ENCODE peak calls at places on chromosome 10, in six cellular contexts. One of them, this sample, is unnamed.

GRCh38 chr10:77428776-77429395 is 208.7 kb downstream of the KCNMA1 start:
- DNase-seq in mesenchymal stem cell: peak
- DNase-seq in H9: peak
- DNase-seq in H1: peak
- DNase-seq in neuronal stem cell: no peak
- DNase-seq in IMR-90: peak
- DNase-seq in this sample: peak

GRCh38 chr10:130471486-130471885 is 335.3 kb downstream of the GLRX3 start:
- DNase-seq in mesenchymal stem cell: no peak
- DNase-seq in H9: no peak
- DNase-seq in neuronal stem cell: no peak
- DNase-seq in IMR-90: no peak
- DNase-seq in H1: no peak
- DNase-seq in this sample: no peak

GRCh38 chr10:47303866-47304265 is 3.9 kb downstream of the GDF10 start:
- DNase-seq in H9: no peak
- DNase-seq in H1: no peak
- DNase-seq in mesenchymal stem cell: no peak
- DNase-seq in neuronal stem cell: no peak
- DNase-seq in IMR-90: no peak
- DNase-seq in this sample: no peak

GRCh38 chr10:48251525-48252353 is 22.8 kb downstream of the FRMPD2 start:
- DNase-seq in H9: no peak
- DNase-seq in neuronal stem cell: no peak
- DNase-seq in IMR-90: no peak
- DNase-seq in mesenchymal stem cell: no peak
- DNase-seq in H1: peak
- DNase-seq in this sample: peak

GRCh38 chr10:46223626-46224413 is 63.0 kb upstream of the ANTXRL start:
- DNase-seq in mesenchymal stem cell: no peak
- DNase-seq in IMR-90: no peak
- DNase-seq in H1: no peak
- DNase-seq in neuronal stem cell: no peak
- DNase-seq in H9: no peak
- DNase-seq in this sample: no peak

GRCh38 chr10:125159932-125160855 is at the start of gene CTBP2:
- DNase-seq in H9: peak
- DNase-seq in IMR-90: no peak
- DNase-seq in H1: peak
- DNase-seq in neuronal stem cell: peak
- DNase-seq in mesenchymal stem cell: peak
- DNase-seq in this sample: peak

GRCh38 chr10:70931168-70931805 is 42.9 kb upstream of the PCBD1 start:
- DNase-seq in neuronal stem cell: no peak
- DNase-seq in H1: no peak
- DNase-seq in H9: no peak
- DNase-seq in mesenchymal stem cell: peak
- DNase-seq in IMR-90: peak
- DNase-seq in this sample: no peak

GRCh38 chr10:43816351-43817321 is 168.0 kb upstream of the ZNF32 start:
- DNase-seq in H9: no peak
- DNase-seq in IMR-90: peak
- DNase-seq in mesenchymal stem cell: peak
- DNase-seq in neuronal stem cell: no peak
- DNase-seq in H1: no peak
- DNase-seq in this sample: peak

GRCh38 chr10:28327494-28327886 is 24.6 kb upstream of the MPP7 start:
- DNase-seq in IMR-90: peak
- DNase-seq in H9: no peak
- DNase-seq in mesenchymal stem cell: peak
- DNase-seq in H1: no peak
- DNase-seq in neuronal stem cell: no peak
- DNase-seq in this sample: no peak

GRCh38 chr10:110107887-110108286 is 99.5 kb upstream of the MXI1 start:
- DNase-seq in neuronal stem cell: no peak
- DNase-seq in H1: no peak
- DNase-seq in mesenchymal stem cell: no peak
- DNase-seq in H9: no peak
- DNase-seq in IMR-90: no peak
- DNase-seq in this sample: no peak
- H4K91ac ChIP-seq in neuronal stem cell: no peak
- H4K91ac ChIP-seq in H1: no peak
- H4K91ac ChIP-seq in mesenchymal stem cell: no peak
- H4K91ac ChIP-seq in H9: no peak
- H4K91ac ChIP-seq in IMR-90: no peak
- H4K91ac ChIP-seq in this sample: no peak

DNA sequence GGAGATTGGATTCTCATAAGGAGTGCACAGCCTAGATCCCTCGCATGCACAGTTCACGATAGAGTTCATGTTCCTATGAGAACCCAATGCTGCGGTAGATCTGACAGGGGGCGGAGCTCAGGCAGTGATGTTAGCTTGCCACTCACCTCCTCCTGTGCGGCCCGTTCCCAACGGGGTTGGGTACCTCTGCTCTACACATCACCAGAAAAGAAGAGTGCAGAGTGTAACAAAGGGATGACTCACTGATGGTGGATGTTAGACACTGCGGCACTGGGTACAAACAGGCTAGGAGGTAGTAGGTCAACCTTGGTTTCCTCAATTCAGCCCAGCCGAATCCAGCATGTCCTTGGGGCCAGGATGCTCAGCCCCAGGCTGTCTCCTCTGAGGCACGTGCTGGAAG is 66.8 kb upstream of the CHST15 start:
- DNase-seq in mesenchymal stem cell: no peak
- DNase-seq in H9: no peak
- DNase-seq in neuronal stem cell: no peak
- DNase-seq in IMR-90: no peak
- DNase-seq in H1: no peak
- DNase-seq in this sample: no peak
- H3K23ac ChIP-seq in mesenchymal stem cell: no peak
- H3K23ac ChIP-seq in H9: no peak
- H3K23ac ChIP-seq in neuronal stem cell: no peak
- H3K23ac ChIP-seq in IMR-90: no peak
- H3K23ac ChIP-seq in H1: no peak
- H3K23ac ChIP-seq in this sample: no peak

GRCh38 chr10:104293781-104294321 is 24.9 kb downstream of the GSTO2 start:
- DNase-seq in H1: no peak
- DNase-seq in H9: no peak
- DNase-seq in IMR-90: no peak
- DNase-seq in neuronal stem cell: no peak
- DNase-seq in mesenchymal stem cell: no peak
- DNase-seq in this sample: no peak

GRCh38 chr10:104296687-104297436 is 27.9 kb downstream of the GSTO2 start:
- DNase-seq in neuronal stem cell: no peak
- DNase-seq in H9: no peak
- DNase-seq in IMR-90: no peak
- DNase-seq in H1: no peak
- DNase-seq in mesenchymal stem cell: no peak
- DNase-seq in this sample: no peak

GRCh38 chr10:104288355-104288754 is 19.4 kb downstream of the GSTO2 start:
- DNase-seq in mesenchymal stem cell: no peak
- DNase-seq in H9: no peak
- DNase-seq in neuronal stem cell: no peak
- DNase-seq in IMR-90: no peak
- DNase-seq in H1: no peak
- DNase-seq in this sample: no peak

GRCh38 chr10:104291439-104291951 is 22.5 kb downstream of the GSTO2 start:
- DNase-seq in H9: peak
- DNase-seq in H1: peak
- DNase-seq in IMR-90: peak
- DNase-seq in mesenchymal stem cell: peak
- DNase-seq in neuronal stem cell: peak
- DNase-seq in this sample: peak

DNA sequence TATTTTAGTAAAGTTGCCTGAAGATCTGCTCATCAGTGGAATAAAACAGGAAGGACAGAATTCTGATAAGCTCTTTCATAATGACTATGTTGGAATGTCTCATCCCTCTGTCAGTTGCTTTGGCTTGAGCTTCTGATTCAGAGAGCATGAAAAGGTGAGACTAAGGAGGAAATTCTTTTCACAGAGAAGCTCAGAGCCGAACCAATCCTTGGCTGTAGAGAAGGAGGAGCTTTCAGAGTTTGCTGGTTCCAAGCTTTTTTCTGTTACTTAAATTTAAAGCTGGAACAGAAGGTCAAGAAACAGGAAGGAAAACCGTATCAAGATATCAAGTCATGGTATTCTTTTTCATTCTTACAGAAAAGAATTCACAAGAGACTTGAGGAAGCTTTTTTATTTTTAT is 24.0 kb downstream of the GSTO2 start:
- DNase-seq in neuronal stem cell: no peak
- DNase-seq in mesenchymal stem cell: no peak
- DNase-seq in H1: no peak
- DNase-seq in H9: no peak
- DNase-seq in IMR-90: peak
- DNase-seq in this sample: no peak
- H4K91ac ChIP-seq in neuronal stem cell: no peak
- H4K91ac ChIP-seq in mesenchymal stem cell: no peak
- H4K91ac ChIP-seq in H1: no peak
- H4K91ac ChIP-seq in H9: no peak
- H4K91ac ChIP-seq in IMR-90: no peak
- H4K91ac ChIP-seq in this sample: no peak

GRCh38 chr10:22345301-22346086 is at the start of gene SPAG6:
- DNase-seq in neuronal stem cell: peak
- DNase-seq in mesenchymal stem cell: peak
- DNase-seq in H1: peak
- DNase-seq in H9: peak
- DNase-seq in IMR-90: no peak
- DNase-seq in this sample: peak
- H3K23ac ChIP-seq in neuronal stem cell: peak
- H3K23ac ChIP-seq in mesenchymal stem cell: no peak
- H3K23ac ChIP-seq in H1: no peak
- H3K23ac ChIP-seq in H9: no peak
- H3K23ac ChIP-seq in IMR-90: no peak
- H3K23ac ChIP-seq in this sample: no peak

GRCh38 chr10:97519342-97519741 is 20.6 kb downstream of the UBTD1 start:
- DNase-seq in neuronal stem cell: no peak
- DNase-seq in IMR-90: no peak
- DNase-seq in mesenchymal stem cell: no peak
- DNase-seq in H1: no peak
- DNase-seq in H9: no peak
- DNase-seq in this sample: no peak
- H4K91ac ChIP-seq in neuronal stem cell: no peak
- H4K91ac ChIP-seq in IMR-90: no peak
- H4K91ac ChIP-seq in mesenchymal stem cell: no peak
- H4K91ac ChIP-seq in H1: no peak
- H4K91ac ChIP-seq in H9: no peak
- H4K91ac ChIP-seq in this sample: no peak

DNA sequence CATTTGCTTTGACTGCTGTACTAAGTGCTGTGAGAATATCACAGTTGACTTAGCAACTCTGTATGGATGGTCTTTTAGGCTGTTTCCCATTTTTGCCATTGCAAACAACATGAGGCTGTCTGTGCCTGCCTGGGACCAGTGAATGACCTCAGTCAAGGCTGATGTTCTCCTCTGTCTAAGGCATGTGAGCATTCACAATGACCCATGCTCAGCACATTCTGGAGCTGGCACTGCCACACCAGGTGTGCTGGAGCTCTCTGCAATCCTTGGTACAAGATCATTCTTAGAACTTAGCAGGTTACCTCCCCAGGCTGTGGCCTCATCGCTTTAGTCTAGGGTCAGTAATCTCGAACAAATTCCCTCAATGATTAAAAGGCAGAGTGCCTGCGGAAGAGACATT is 61.9 kb downstream of the SH3PXD2A start:
- DNase-seq in IMR-90: no peak
- DNase-seq in mesenchymal stem cell: no peak
- DNase-seq in H9: no peak
- DNase-seq in H1: no peak
- DNase-seq in neuronal stem cell: no peak
- DNase-seq in this sample: no peak
- H3K23ac ChIP-seq in IMR-90: no peak
- H3K23ac ChIP-seq in mesenchymal stem cell: no peak
- H3K23ac ChIP-seq in H9: no peak
- H3K23ac ChIP-seq in H1: no peak
- H3K23ac ChIP-seq in neuronal stem cell: no peak
- H3K23ac ChIP-seq in this sample: no peak

DNA sequence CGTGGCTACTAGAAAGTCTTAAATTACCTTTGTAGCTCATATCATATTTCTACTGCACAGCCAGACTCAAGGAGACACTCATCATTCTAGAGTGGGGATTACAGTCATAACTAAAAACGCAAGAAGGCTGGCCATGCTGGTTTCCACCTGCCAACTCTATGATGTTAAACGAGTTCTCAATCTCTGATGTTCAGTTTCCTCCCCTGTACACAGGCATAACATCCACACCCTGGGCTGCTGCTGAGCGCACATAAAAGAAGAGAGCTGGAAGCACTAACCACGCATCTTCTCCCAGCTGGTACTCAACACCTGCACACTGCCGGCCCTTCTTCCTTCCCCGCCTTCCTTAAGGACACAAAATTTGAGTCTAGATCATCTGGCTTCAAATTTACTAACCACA is 60.5 kb downstream of the SORBS1 start:
- DNase-seq in neuronal stem cell: no peak
- DNase-seq in mesenchymal stem cell: no peak
- DNase-seq in IMR-90: no peak
- DNase-seq in H9: no peak
- DNase-seq in H1: no peak
- DNase-seq in this sample: no peak
- H4K91ac ChIP-seq in neuronal stem cell: no peak
- H4K91ac ChIP-seq in mesenchymal stem cell: no peak
- H4K91ac ChIP-seq in IMR-90: no peak
- H4K91ac ChIP-seq in H9: no peak
- H4K91ac ChIP-seq in H1: no peak
- H4K91ac ChIP-seq in this sample: no peak

This sample was measured in trophoblast cell.